ENCODE peak calls at places on chromosomes 11 and 22, in four cellular contexts. One of them, this sample, is unnamed.

GRCh38 chr22:32539631-32540449 is 65.2 kb downstream of the FBXO7 start:
- DNase-seq in trophoblast cell: no peak
- DNase-seq in IMR-90: no peak
- DNase-seq in neuronal stem cell: no peak
- DNase-seq in this sample: peak

GRCh38 chr11:80146231-80146630 is 705.4 kb upstream of the TENM4 start:
- DNase-seq in trophoblast cell: no peak
- DNase-seq in IMR-90: no peak
- DNase-seq in neuronal stem cell: no peak
- DNase-seq in this sample: peak

GRCh38 chr11:72712168-72712721 is 38.0 kb upstream of the PDE2A start:
- DNase-seq in trophoblast cell: peak
- DNase-seq in IMR-90: no peak
- DNase-seq in neuronal stem cell: no peak
- DNase-seq in this sample: peak

GRCh38 chr11:72328366-72329224 is 84.6 kb upstream of the PHOX2A start:
- DNase-seq in trophoblast cell: peak
- DNase-seq in IMR-90: peak
- DNase-seq in neuronal stem cell: no peak
- DNase-seq in this sample: no peak

GRCh38 chr11:92224394-92225205 is at the start of gene FAT3:
- DNase-seq in trophoblast cell: peak
- DNase-seq in IMR-90: peak
- DNase-seq in neuronal stem cell: peak
- DNase-seq in this sample: peak

GRCh38 chr22:25406510-25407210 is 157.8 kb upstream of the GRK3 start:
- DNase-seq in trophoblast cell: peak
- DNase-seq in IMR-90: no peak
- DNase-seq in neuronal stem cell: no peak
- DNase-seq in this sample: peak

GRCh38 chr11:63918576-63919171 is 1.7 kb upstream of the RCOR2 start:
- DNase-seq in trophoblast cell: peak
- DNase-seq in IMR-90: no peak
- DNase-seq in neuronal stem cell: no peak
- DNase-seq in this sample: peak

GRCh38 chr22:30404307-30404706 is 7.5 kb downstream of the SEC14L2 start:
- DNase-seq in trophoblast cell: no peak
- DNase-seq in IMR-90: no peak
- DNase-seq in neuronal stem cell: no peak
- DNase-seq in this sample: no peak

GRCh38 chr11:12245549-12245986 is 131.8 kb upstream of the PARVA start:
- DNase-seq in trophoblast cell: peak
- DNase-seq in IMR-90: peak
- DNase-seq in neuronal stem cell: no peak
- DNase-seq in this sample: no peak

GRCh38 chr11:109490953-109491733 is 69.2 kb downstream of the C11orf87 start:
- DNase-seq in trophoblast cell: no peak
- DNase-seq in IMR-90: peak
- DNase-seq in neuronal stem cell: no peak
- DNase-seq in this sample: no peak

GRCh38 chr11:125807909-125808308 is 20.0 kb downstream of the PATE3 start:
- DNase-seq in trophoblast cell: no peak
- DNase-seq in IMR-90: peak
- DNase-seq in neuronal stem cell: no peak
- DNase-seq in this sample: no peak

GRCh38 chr22:36433318-36434231 is 45.8 kb upstream of the MYH9 start:
- DNase-seq in trophoblast cell: no peak
- DNase-seq in IMR-90: no peak
- DNase-seq in neuronal stem cell: no peak
- DNase-seq in this sample: no peak

DNA sequence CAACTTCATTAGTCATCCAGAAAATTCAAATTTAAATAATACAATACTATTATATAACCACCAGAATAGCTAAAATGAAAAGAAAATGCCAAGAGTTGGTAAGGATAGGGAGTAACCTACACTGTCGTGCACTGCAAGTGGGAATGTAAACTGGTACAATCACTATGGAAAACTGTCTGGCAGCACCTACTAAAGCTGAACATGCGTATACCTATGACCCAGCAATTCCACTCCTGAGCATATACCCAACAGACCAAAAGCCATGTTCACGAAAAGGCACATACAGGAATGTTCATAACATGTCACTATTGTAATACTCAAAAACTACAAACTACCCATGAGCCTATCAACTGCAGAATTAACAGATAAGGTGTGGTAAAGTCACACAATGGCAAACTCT is 32.7 kb downstream of the DENND5A start:
- DNase-seq in trophoblast cell: no peak
- DNase-seq in IMR-90: no peak
- DNase-seq in neuronal stem cell: no peak
- DNase-seq in this sample: no peak
- H4K91ac ChIP-seq in trophoblast cell: no peak
- H4K91ac ChIP-seq in IMR-90: no peak
- H4K91ac ChIP-seq in neuronal stem cell: no peak
- H4K91ac ChIP-seq in this sample: no peak

DNA sequence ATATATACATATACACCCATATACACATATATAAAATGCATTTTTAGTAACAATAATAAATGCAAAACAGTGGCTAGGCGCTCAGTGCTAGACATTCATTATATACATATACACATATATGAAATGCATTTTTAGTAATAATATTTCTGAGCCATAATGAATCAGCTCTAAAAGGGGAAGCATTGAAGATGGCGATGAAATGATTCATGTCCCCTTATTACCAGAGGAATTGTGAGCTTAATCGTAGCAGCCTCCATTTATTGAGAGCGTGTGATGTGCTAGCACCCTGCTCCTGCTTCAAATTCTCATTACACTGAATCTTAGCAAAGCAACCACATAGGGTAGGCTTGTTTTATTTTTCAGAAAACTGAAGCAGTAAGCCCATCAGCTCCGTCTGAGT is 97.1 kb upstream of the NAV2 start:
- DNase-seq in trophoblast cell: no peak
- DNase-seq in IMR-90: no peak
- DNase-seq in neuronal stem cell: no peak
- DNase-seq in this sample: no peak
- H4K91ac ChIP-seq in trophoblast cell: no peak
- H4K91ac ChIP-seq in IMR-90: no peak
- H4K91ac ChIP-seq in neuronal stem cell: no peak
- H4K91ac ChIP-seq in this sample: no peak

GRCh38 chr22:41528938-41529561 is 15.2 kb downstream of the POLR3H start:
- DNase-seq in trophoblast cell: no peak
- DNase-seq in IMR-90: no peak
- DNase-seq in neuronal stem cell: no peak
- DNase-seq in this sample: no peak
- H4K91ac ChIP-seq in trophoblast cell: no peak
- H4K91ac ChIP-seq in IMR-90: no peak
- H4K91ac ChIP-seq in neuronal stem cell: no peak
- H4K91ac ChIP-seq in this sample: no peak

GRCh38 chr11:8709777-8710176 is 27.2 kb downstream of the RPL27A start:
- DNase-seq in trophoblast cell: no peak
- DNase-seq in IMR-90: no peak
- DNase-seq in neuronal stem cell: no peak
- DNase-seq in this sample: no peak

GRCh38 chr11:8705171-8705570 is 22.6 kb downstream of the RPL27A start:
- DNase-seq in trophoblast cell: no peak
- DNase-seq in IMR-90: no peak
- DNase-seq in neuronal stem cell: no peak
- DNase-seq in this sample: no peak

GRCh38 chr11:8709002-8709672 is 26.5 kb downstream of the RPL27A start:
- DNase-seq in trophoblast cell: no peak
- DNase-seq in IMR-90: peak
- DNase-seq in neuronal stem cell: no peak
- DNase-seq in this sample: no peak

GRCh38 chr11:8706673-8707432 is 24.3 kb downstream of the RPL27A start:
- DNase-seq in trophoblast cell: no peak
- DNase-seq in IMR-90: no peak
- DNase-seq in neuronal stem cell: no peak
- DNase-seq in this sample: no peak

GRCh38 chr11:8707541-8708270 is 25.1 kb downstream of the RPL27A start:
- DNase-seq in trophoblast cell: no peak
- DNase-seq in IMR-90: no peak
- DNase-seq in neuronal stem cell: no peak
- DNase-seq in this sample: no peak
- H4K91ac ChIP-seq in trophoblast cell: no peak
- H4K91ac ChIP-seq in IMR-90: peak
- H4K91ac ChIP-seq in neuronal stem cell: no peak
- H4K91ac ChIP-seq in this sample: no peak

GRCh38 chr11:57179701-57180100 is 2.1 kb upstream of the LRRC55 start:
- DNase-seq in trophoblast cell: no peak
- DNase-seq in IMR-90: no peak
- DNase-seq in neuronal stem cell: peak
- DNase-seq in this sample: no peak
- H4K91ac ChIP-seq in trophoblast cell: no peak
- H4K91ac ChIP-seq in IMR-90: no peak
- H4K91ac ChIP-seq in neuronal stem cell: no peak
- H4K91ac ChIP-seq in this sample: no peak

DNA sequence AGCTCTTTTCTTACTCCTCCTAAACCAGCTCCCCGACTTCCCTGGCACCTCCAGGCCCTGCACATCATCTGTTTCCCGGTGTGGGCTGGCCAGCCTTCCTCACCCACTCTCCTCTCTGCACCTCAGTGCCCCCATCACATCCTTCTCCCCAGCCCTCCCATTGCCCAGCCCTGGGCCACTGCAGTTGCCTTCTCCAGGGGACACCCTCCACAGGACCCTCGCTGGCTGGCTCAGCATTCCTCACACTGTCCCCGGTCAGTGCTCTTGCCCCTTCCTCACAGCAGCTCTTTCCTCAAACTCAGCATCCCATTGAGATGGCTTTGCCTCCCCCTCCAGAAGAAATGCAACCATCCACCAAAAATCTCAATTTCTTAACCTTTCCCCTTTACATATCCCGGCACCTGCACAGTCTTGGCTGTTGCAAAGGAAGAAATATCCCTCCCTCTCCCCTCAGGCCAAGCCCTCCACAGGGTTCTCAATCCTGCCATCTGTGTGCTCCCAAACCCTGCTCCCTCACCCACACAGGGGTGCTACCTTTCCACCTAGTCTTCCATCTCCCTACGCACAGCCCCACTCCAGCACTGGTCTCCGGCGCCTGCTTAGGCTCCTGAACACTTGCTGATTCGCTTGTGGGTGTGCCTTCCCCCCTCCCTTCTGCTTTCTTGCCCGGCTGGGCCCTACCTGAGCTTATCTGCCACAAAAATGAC is 19.5 kb downstream of the RPL27A start:
- DNase-seq in trophoblast cell: no peak
- DNase-seq in IMR-90: no peak
- DNase-seq in neuronal stem cell: no peak
- DNase-seq in this sample: no peak
- H4K91ac ChIP-seq in trophoblast cell: no peak
- H4K91ac ChIP-seq in IMR-90: no peak
- H4K91ac ChIP-seq in neuronal stem cell: no peak
- H4K91ac ChIP-seq in this sample: no peak

GRCh38 chr11:117874910-117875396 is 1.5 kb downstream of the FXYD6 start:
- DNase-seq in trophoblast cell: no peak
- DNase-seq in IMR-90: no peak
- DNase-seq in neuronal stem cell: no peak
- DNase-seq in this sample: no peak
- H4K91ac ChIP-seq in trophoblast cell: no peak
- H4K91ac ChIP-seq in IMR-90: no peak
- H4K91ac ChIP-seq in neuronal stem cell: no peak
- H4K91ac ChIP-seq in this sample: no peak

GRCh38 chr11:76233936-76234703 is 27.8 kb upstream of the WNT11 start:
- DNase-seq in trophoblast cell: peak
- DNase-seq in IMR-90: no peak
- DNase-seq in neuronal stem cell: no peak
- DNase-seq in this sample: peak
- H4K91ac ChIP-seq in trophoblast cell: peak
- H4K91ac ChIP-seq in IMR-90: peak
- H4K91ac ChIP-seq in neuronal stem cell: no peak
- H4K91ac ChIP-seq in this sample: no peak

This sample was measured in mesenchymal stem cell.